ENCODE peak calls at places on chromosomes 16 and 17, in nine cellular contexts. One of them, this sample, is unnamed.

GRCh38 chr16:54817940-54818574 is 112.6 kb upstream of the IRX5 start:
- DNase-seq in hypothalamus: no peak
- DNase-seq in M059J: no peak
- DNase-seq in renal cortical epithelial cell: no peak
- DNase-seq in fibroblast of the conjunctiva: no peak
- DNase-seq in brain microvascular endothelial cell: no peak
- DNase-seq in testis: no peak
- DNase-seq in kidney epithelial cell: no peak
- DNase-seq in MCF 10A: no peak
- DNase-seq in this sample: no peak

GRCh38 chr16:30010817-30011504 is at the start of gene DOC2A:
- DNase-seq in hypothalamus: no peak
- DNase-seq in M059J: no peak
- DNase-seq in renal cortical epithelial cell: no peak
- DNase-seq in fibroblast of the conjunctiva: no peak
- DNase-seq in brain microvascular endothelial cell: no peak
- DNase-seq in testis: no peak
- DNase-seq in kidney epithelial cell: no peak
- DNase-seq in MCF 10A: no peak
- DNase-seq in this sample: no peak

GRCh38 chr17:47948706-47949196 is 7.4 kb downstream of the PNPO start:
- DNase-seq in hypothalamus: no peak
- DNase-seq in M059J: peak
- DNase-seq in renal cortical epithelial cell: peak
- DNase-seq in fibroblast of the conjunctiva: no peak
- DNase-seq in brain microvascular endothelial cell: no peak
- DNase-seq in testis: no peak
- DNase-seq in kidney epithelial cell: no peak
- DNase-seq in MCF 10A: peak
- DNase-seq in this sample: no peak

GRCh38 chr16:12158428-12158827 is 181.9 kb downstream of the SNX29 start:
- DNase-seq in hypothalamus: no peak
- DNase-seq in M059J: peak
- DNase-seq in renal cortical epithelial cell: peak
- DNase-seq in fibroblast of the conjunctiva: peak
- DNase-seq in brain microvascular endothelial cell: peak
- DNase-seq in testis: no peak
- DNase-seq in kidney epithelial cell: peak
- DNase-seq in MCF 10A: peak
- DNase-seq in this sample: peak

GRCh38 chr17:299546-299945 is 53.1 kb downstream of the RPH3AL start:
- DNase-seq in hypothalamus: no peak
- DNase-seq in M059J: no peak
- DNase-seq in renal cortical epithelial cell: no peak
- DNase-seq in fibroblast of the conjunctiva: no peak
- DNase-seq in brain microvascular endothelial cell: no peak
- DNase-seq in testis: no peak
- DNase-seq in kidney epithelial cell: no peak
- DNase-seq in MCF 10A: no peak
- DNase-seq in this sample: no peak

GRCh38 chr17:63435681-63436522 is 10.2 kb downstream of the CYB561 start:
- DNase-seq in hypothalamus: no peak
- DNase-seq in M059J: peak
- DNase-seq in renal cortical epithelial cell: no peak
- DNase-seq in fibroblast of the conjunctiva: no peak
- DNase-seq in brain microvascular endothelial cell: no peak
- DNase-seq in testis: no peak
- DNase-seq in kidney epithelial cell: no peak
- DNase-seq in MCF 10A: no peak
- DNase-seq in this sample: no peak

GRCh38 chr16:67248401-67249177 is at the start of gene SLC9A5:
- DNase-seq in hypothalamus: no peak
- DNase-seq in M059J: no peak
- DNase-seq in renal cortical epithelial cell: no peak
- DNase-seq in fibroblast of the conjunctiva: no peak
- DNase-seq in brain microvascular endothelial cell: no peak
- DNase-seq in testis: no peak
- DNase-seq in kidney epithelial cell: no peak
- DNase-seq in MCF 10A: no peak
- DNase-seq in this sample: no peak

GRCh38 chr17:35254107-35254802 is 11.4 kb downstream of the SLFN5 start:
- DNase-seq in hypothalamus: no peak
- DNase-seq in M059J: peak
- DNase-seq in renal cortical epithelial cell: peak
- DNase-seq in fibroblast of the conjunctiva: peak
- DNase-seq in brain microvascular endothelial cell: peak
- DNase-seq in testis: peak
- DNase-seq in kidney epithelial cell: peak
- DNase-seq in MCF 10A: peak
- DNase-seq in this sample: peak

GRCh38 chr17:73720187-73720834 is 76.1 kb upstream of the SDK2 start:
- DNase-seq in hypothalamus: no peak
- DNase-seq in M059J: no peak
- DNase-seq in renal cortical epithelial cell: no peak
- DNase-seq in fibroblast of the conjunctiva: no peak
- DNase-seq in brain microvascular endothelial cell: no peak
- DNase-seq in testis: no peak
- DNase-seq in kidney epithelial cell: no peak
- DNase-seq in MCF 10A: no peak
- DNase-seq in this sample: no peak

GRCh38 chr16:19696312-19696711 is 21.7 kb downstream of the KNOP1 start:
- DNase-seq in hypothalamus: no peak
- DNase-seq in M059J: peak
- DNase-seq in renal cortical epithelial cell: peak
- DNase-seq in fibroblast of the conjunctiva: peak
- DNase-seq in brain microvascular endothelial cell: peak
- DNase-seq in testis: peak
- DNase-seq in kidney epithelial cell: no peak
- DNase-seq in MCF 10A: peak
- DNase-seq in this sample: peak

GRCh38 chr17:28726396-28726911 is 421 bp upstream of the TLCD1 start:
- DNase-seq in hypothalamus: peak
- DNase-seq in M059J: peak
- DNase-seq in renal cortical epithelial cell: no peak
- DNase-seq in fibroblast of the conjunctiva: no peak
- DNase-seq in brain microvascular endothelial cell: peak
- DNase-seq in testis: no peak
- DNase-seq in kidney epithelial cell: no peak
- DNase-seq in MCF 10A: peak
- DNase-seq in this sample: peak

GRCh38 chr16:11312718-11313492 is 31.8 kb upstream of the PRM1 start:
- DNase-seq in hypothalamus: no peak
- DNase-seq in M059J: peak
- DNase-seq in renal cortical epithelial cell: peak
- DNase-seq in fibroblast of the conjunctiva: no peak
- DNase-seq in brain microvascular endothelial cell: peak
- DNase-seq in testis: no peak
- DNase-seq in kidney epithelial cell: no peak
- DNase-seq in MCF 10A: peak
- DNase-seq in this sample: peak

GRCh38 chr17:10668771-10669170 is 11.7 kb upstream of the MYH3 start:
- DNase-seq in hypothalamus: no peak
- DNase-seq in M059J: peak
- DNase-seq in renal cortical epithelial cell: no peak
- DNase-seq in fibroblast of the conjunctiva: no peak
- DNase-seq in brain microvascular endothelial cell: peak
- DNase-seq in testis: no peak
- DNase-seq in kidney epithelial cell: no peak
- DNase-seq in MCF 10A: no peak
- DNase-seq in this sample: peak

GRCh38 chr17:63249256-63250006 is 196.7 kb downstream of the CYB561 start:
- DNase-seq in hypothalamus: no peak
- DNase-seq in M059J: no peak
- DNase-seq in renal cortical epithelial cell: no peak
- DNase-seq in fibroblast of the conjunctiva: no peak
- DNase-seq in brain microvascular endothelial cell: no peak
- DNase-seq in testis: no peak
- DNase-seq in kidney epithelial cell: no peak
- DNase-seq in MCF 10A: no peak
- DNase-seq in this sample: peak

GRCh38 chr16:23673971-23674614 is 4.6 kb upstream of the PLK1 start:
- DNase-seq in hypothalamus: no peak
- DNase-seq in M059J: no peak
- DNase-seq in renal cortical epithelial cell: no peak
- DNase-seq in fibroblast of the conjunctiva: no peak
- DNase-seq in brain microvascular endothelial cell: no peak
- DNase-seq in testis: no peak
- DNase-seq in kidney epithelial cell: no peak
- DNase-seq in MCF 10A: no peak
- DNase-seq in this sample: no peak

GRCh38 chr16:24553983-24554382 is 14.6 kb downstream of the RBBP6 start:
- DNase-seq in hypothalamus: no peak
- DNase-seq in M059J: no peak
- DNase-seq in renal cortical epithelial cell: no peak
- DNase-seq in fibroblast of the conjunctiva: no peak
- DNase-seq in brain microvascular endothelial cell: no peak
- DNase-seq in testis: no peak
- DNase-seq in kidney epithelial cell: no peak
- DNase-seq in MCF 10A: no peak
- DNase-seq in this sample: peak

GRCh38 chr17:1312261-1312870 is 32.9 kb downstream of the TRARG1 start:
- DNase-seq in hypothalamus: no peak
- DNase-seq in M059J: no peak
- DNase-seq in renal cortical epithelial cell: no peak
- DNase-seq in fibroblast of the conjunctiva: no peak
- DNase-seq in brain microvascular endothelial cell: no peak
- DNase-seq in testis: no peak
- DNase-seq in kidney epithelial cell: no peak
- DNase-seq in MCF 10A: no peak
- DNase-seq in this sample: no peak

GRCh38 chr16:24848065-24848464 is 2.3 kb downstream of the SLC5A11 start:
- DNase-seq in hypothalamus: no peak
- DNase-seq in M059J: peak
- DNase-seq in renal cortical epithelial cell: peak
- DNase-seq in fibroblast of the conjunctiva: no peak
- DNase-seq in brain microvascular endothelial cell: peak
- DNase-seq in testis: no peak
- DNase-seq in kidney epithelial cell: no peak
- DNase-seq in MCF 10A: peak
- DNase-seq in this sample: peak

GRCh38 chr17:80319262-80319998 is 58.8 kb downstream of the RNF213 start:
- DNase-seq in hypothalamus: no peak
- DNase-seq in M059J: no peak
- DNase-seq in renal cortical epithelial cell: no peak
- DNase-seq in fibroblast of the conjunctiva: no peak
- DNase-seq in brain microvascular endothelial cell: no peak
- DNase-seq in testis: no peak
- DNase-seq in kidney epithelial cell: no peak
- DNase-seq in MCF 10A: no peak
- DNase-seq in this sample: no peak